ENCODE peak calls at places on chromosomes 3 and 15, in six cellular contexts. L is neuronal stem cell, T is mesenchymal stem cell, M is IMR-90, Y is mesendoderm, V is H1. D is an unnamed sample.
A peak's percentile ranks its signal among the peaks of the same experiment; 100 is the strongest.

GRCh38 chr3:77871436-77871835 is 831.5 kb downstream of the ROBO2 start:
- DNase-seq in L (no peak), T (no peak), M (no peak), Y (no peak), V (no peak), D (no peak)

GRCh38 chr15:63877713-63878271 is 44.0 kb upstream of the HERC1 start:
- DNase-seq in L (no peak), T (no peak), M (no peak), Y (peak; percentile 63), V (no peak), D (no peak)

GRCh38 chr3:194069421-194070219 is 66.3 kb upstream of the HES1 start:
- DNase-seq in L (no peak), T (peak; percentile 79), M (peak; percentile 24), Y (no peak), V (no peak), D (no peak)

GRCh38 chr3:23600178-23600577 is 205.6 kb upstream of the UBE2E1 start:
- DNase-seq in L (no peak), T (peak; percentile 80), M (peak; percentile 96), Y (no peak), V (no peak), D (no peak)

GRCh38 chr15:101167791-101168462 is 83.9 kb downstream of the CHSY1 start:
- DNase-seq in L (no peak), T (peak; percentile 79), M (peak; percentile 97), Y (peak; percentile 87), V (no peak), D (no peak)

GRCh38 chr3:159872374-159873109 is 116.1 kb upstream of the IL12A start:
- DNase-seq in L (no peak), T (peak; percentile 90), M (peak; percentile 95), Y (peak; percentile 71), V (no peak), D (no peak)

GRCh38 chr3:49098910-49099630 is 5.2 kb upstream of the QRICH1 start:
- DNase-seq in L (no peak), T (no peak), M (no peak), Y (no peak), V (no peak), D (no peak)

GRCh38 chr15:70451861-70452653 is 311.3 kb downstream of the UACA start:
- DNase-seq in L (no peak), T (no peak), M (no peak), Y (peak; percentile 19), V (no peak), D (peak; percentile 90)

GRCh38 chr3:109098245-109098644 is 19.7 kb downstream of the MORC1 start:
- DNase-seq in L (no peak), T (no peak), M (no peak), Y (peak; percentile 62), V (no peak), D (peak; percentile 66)

GRCh38 chr3:43285644-43286043 is 696 bp upstream of the SNRK start:
- DNase-seq in L (peak; percentile 6), T (peak; percentile 4), M (no peak), Y (peak; percentile 20), V (no peak), D (peak; percentile 49)

GRCh38 chr3:75296858-75297257 is 367.3 kb upstream of the FRG2C start:
- DNase-seq in L (no peak), T (no peak), M (no peak), Y (peak; percentile 23), V (no peak), D (no peak)

GRCh38 chr3:76824658-76825310 is 215.1 kb upstream of the ROBO2 start:
- DNase-seq in L (no peak), T (no peak), M (no peak), Y (no peak), V (no peak), D (no peak)

GRCh38 chr15:100043069-100043641 is 298.6 kb downstream of the ADAMTS17 start:
- DNase-seq in L (no peak), T (peak; percentile 73), M (peak; percentile 57), Y (no peak), V (no peak), D (no peak)

GRCh38 chr3:102006812-102007485 is 157.6 kb downstream of the NFKBIZ start:
- DNase-seq in L (no peak), T (peak; percentile 85), M (peak; percentile 96), Y (no peak), V (no peak), D (no peak)

GRCh38 chr15:67967871-67968423 is 86.2 kb upstream of the PIAS1 start:
- DNase-seq in L (peak; percentile 72), T (peak; percentile 77), M (peak; percentile 47), Y (peak; percentile 80), V (no peak), D (peak; percentile 82)

GRCh38 chr3:108590443-108590842 is 921 bp downstream of the DZIP3 start:
- DNase-seq in L (no peak), T (peak; percentile 21), M (no peak), Y (peak; percentile 8), V (no peak), D (no peak)

GRCh38 chr15:58549013-58549779 is 117.4 kb downstream of the LIPC start:
- DNase-seq in L (no peak), T (peak; percentile 83), M (peak; percentile 74), Y (no peak), V (no peak), D (no peak)

GRCh38 chr3:153853163-153853562 is 268.0 kb upstream of the ARHGEF26 start:
- DNase-seq in L (no peak), T (no peak), M (no peak), Y (no peak), V (no peak), D (no peak)

GRCh38 chr3:139629033-139629432 is 48.7 kb downstream of the NMNAT3 start:
- DNase-seq in L (no peak), T (no peak), M (peak; percentile 2), Y (peak; percentile 71), V (no peak), D (peak; percentile 71)

GRCh38 chr3:51384145-51384729 is 854 bp upstream of the MANF start:
- DNase-seq in L (no peak), T (no peak), M (no peak), Y (peak; percentile 31), V (no peak), D (no peak)

GRCh38 chr3:44198265-44198956 is 43.3 kb upstream of the TOPAZ1 start:
- DNase-seq in L (peak; percentile 83), T (peak; percentile 72), M (peak; percentile 67), Y (peak; percentile 85), V (peak; percentile 21), D (peak; percentile 77)

GRCh38 chr3:183328823-183329222 is 75.8 kb downstream of the B3GNT5 start:
- DNase-seq in L (no peak), T (peak; percentile 44), M (peak; percentile 17), Y (no peak), V (no peak), D (no peak)

GRCh38 chr3:52891615-52892081 is 5.7 kb downstream of the STIMATE start:
- DNase-seq in L (no peak), T (no peak), M (peak; percentile 64), Y (no peak), V (no peak), D (no peak)

GRCh38 chr3:8658326-8659212 is 14.0 kb upstream of the SSUH2 start:
- DNase-seq in L (no peak), T (no peak), M (peak; percentile 21), Y (no peak), V (no peak), D (no peak)

GRCh38 chr3:39937315-39937714 is 127.9 kb downstream of the MYRIP start:
- DNase-seq in L (no peak), T (no peak), M (no peak), Y (no peak), V (no peak), D (no peak)

GRCh38 chr3:46987485-46988401 is 8.3 kb downstream of the NBEAL2 start:
- DNase-seq in L (no peak), T (peak; percentile 14), M (no peak), Y (peak; percentile 87), V (no peak), D (peak; percentile 89)

GRCh38 chr3:69811452-69812401 is 72.5 kb downstream of the MITF start:
- DNase-seq in L (no peak), T (peak; percentile 30), M (no peak), Y (no peak), V (no peak), D (no peak)

GRCh38 chr3:61875073-61875472 is 313.7 kb downstream of the PTPRG start:
- DNase-seq in L (no peak), T (peak; percentile 45), M (peak; percentile 62), Y (peak; percentile 93), V (no peak), D (no peak)

GRCh38 chr3:175672119-175672689 is 813.1 kb downstream of the NAALADL2 start:
- DNase-seq in L (no peak), T (peak; percentile 54), M (peak; percentile 63), Y (no peak), V (no peak), D (no peak)

GRCh38 chr3:43624619-43625305 is 3.0 kb upstream of the ANO10 start:
- DNase-seq in L (no peak), T (no peak), M (no peak), Y (no peak), V (no peak), D (no peak)

GRCh38 chr3:112846764-112847163 is at the start of gene CD200R1L:
- DNase-seq in L (no peak), T (no peak), M (no peak), Y (no peak), V (no peak), D (no peak)

GRCh38 chr3:112847692-112848091 is 1.0 kb upstream of the CD200R1L start:
- DNase-seq in L (no peak), T (no peak), M (no peak), Y (no peak), V (no peak), D (no peak)

GRCh38 chr3:112848196-112848595 is 1.5 kb upstream of the CD200R1L start:
- DNase-seq in L (no peak), T (no peak), M (no peak), Y (no peak), V (no peak), D (no peak)

GRCh38 chr3:112845772-112846171 is 892 bp downstream of the CD200R1L start:
- DNase-seq in L (no peak), T (no peak), M (no peak), Y (no peak), V (no peak), D (no peak)
- H2BK120ac ChIP-seq in L (no peak overlapping the region), T (no peak overlapping the region), M (no peak overlapping the region), Y (no peak overlapping the region), V (no peak overlapping the region), D (no peak overlapping the region)

DNA sequence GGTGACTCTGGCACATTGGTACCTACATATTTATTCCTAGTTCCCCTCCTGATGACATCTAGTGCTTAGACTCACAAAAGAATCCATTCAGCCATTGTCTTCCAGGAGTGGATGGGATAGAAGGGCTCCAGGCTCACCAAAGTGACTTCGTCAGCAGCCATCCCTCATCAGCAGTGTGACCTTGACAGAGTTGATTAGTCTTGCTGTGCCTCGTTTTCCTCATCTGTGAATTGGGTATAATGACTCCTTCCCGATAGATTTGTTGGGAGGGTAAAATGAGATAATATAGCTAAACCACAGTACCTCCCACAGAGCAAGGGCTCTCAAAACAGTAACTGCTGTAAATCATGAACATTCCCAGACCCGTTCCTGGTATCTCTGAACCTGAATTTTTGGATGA is 10.7 kb downstream of the ACAN start:
- DNase-seq in L (no peak), T (no peak), M (no peak), Y (no peak), V (no peak), D (no peak)
- H2AK5ac ChIP-seq in L (no peak overlapping the region), T (no peak overlapping the region), M (no peak overlapping the region), Y (no peak overlapping the region), V (no peak overlapping the region), D (no peak overlapping the region)

GRCh38 chr3:42066516-42067181 is 24.5 kb upstream of the TRAK1 start:
- DNase-seq in L (peak; percentile 27), T (peak; percentile 89), M (peak; percentile 74), Y (peak; percentile 71), V (no peak), D (peak; percentile 69)
- H2BK15ac ChIP-seq in L (no peak overlapping the region), T (no peak overlapping the region), M (peak overlapping the region; percentile 3), Y (no peak overlapping the region), V (no peak overlapping the region), D (no peak overlapping the region)

GRCh38 chr3:54863366-54863765 is 64.5 kb downstream of the LRTM1 start:
- DNase-seq in L (no peak), T (peak; percentile 38), M (no peak), Y (no peak), V (no peak), D (no peak)
- H2BK120ac ChIP-seq in L (no peak overlapping the region), T (no peak overlapping the region), M (peak overlapping the region; percentile 24), Y (no peak overlapping the region), V (no peak overlapping the region), D (no peak overlapping the region)

D was measured in H9.